ENCODE peak calls at places on chromosomes 13 and 19, in five cellular contexts. One of them, this sample, is unnamed.

GRCh38 chr19:49553451-49554271 is 25.9 kb downstream of the RCN3 start:
- DNase-seq in left ventricle myocardium inferior: no peak
- DNase-seq in thyroid gland: no peak
- DNase-seq in coronary artery: no peak
- DNase-seq in ovary: no peak
- DNase-seq in this sample: peak; percentile 73

GRCh38 chr13:110318920-110319319 is 11.8 kb downstream of the COL4A2 start:
- DNase-seq in left ventricle myocardium inferior: no peak
- DNase-seq in thyroid gland: peak; percentile 63
- DNase-seq in coronary artery: peak; percentile 43
- DNase-seq in ovary: no peak
- DNase-seq in this sample: no peak

GRCh38 chr13:72004975-72005374 is 138.0 kb upstream of the DACH1 start:
- DNase-seq in left ventricle myocardium inferior: no peak
- DNase-seq in thyroid gland: no peak
- DNase-seq in coronary artery: no peak
- DNase-seq in ovary: no peak
- DNase-seq in this sample: no peak

GRCh38 chr13:80921556-80921955 is 580.6 kb upstream of the SPRY2 start:
- DNase-seq in left ventricle myocardium inferior: no peak
- DNase-seq in thyroid gland: no peak
- DNase-seq in coronary artery: no peak
- DNase-seq in ovary: no peak
- DNase-seq in this sample: peak; percentile 13

GRCh38 chr13:111906306-111906705 is 160.6 kb upstream of the SOX1 start:
- DNase-seq in left ventricle myocardium inferior: no peak
- DNase-seq in thyroid gland: no peak
- DNase-seq in coronary artery: peak; percentile 2
- DNase-seq in ovary: no peak
- DNase-seq in this sample: no peak

GRCh38 chr19:4326837-4327251 is 11.8 kb downstream of the STAP2 start:
- DNase-seq in left ventricle myocardium inferior: no peak
- DNase-seq in thyroid gland: no peak
- DNase-seq in coronary artery: no peak
- DNase-seq in ovary: peak; percentile 67
- DNase-seq in this sample: no peak

GRCh38 chr13:53005631-53006030 is 23.0 kb upstream of the OLFM4 start:
- DNase-seq in left ventricle myocardium inferior: no peak
- DNase-seq in thyroid gland: no peak
- DNase-seq in coronary artery: no peak
- DNase-seq in ovary: no peak
- DNase-seq in this sample: no peak

GRCh38 chr19:48608798-48609263 is 2.3 kb downstream of the SPACA4 start:
- DNase-seq in left ventricle myocardium inferior: no peak
- DNase-seq in thyroid gland: no peak
- DNase-seq in coronary artery: no peak
- DNase-seq in ovary: no peak
- DNase-seq in this sample: peak; percentile 70

GRCh38 chr19:45424191-45425058 is 708 bp upstream of the ERCC1 start:
- DNase-seq in left ventricle myocardium inferior: peak; percentile 71
- DNase-seq in thyroid gland: peak; percentile 56
- DNase-seq in coronary artery: peak; percentile 92
- DNase-seq in ovary: peak; percentile 65
- DNase-seq in this sample: peak; percentile 99

GRCh38 chr19:11539495-11540365 is 1.1 kb downstream of the CNN1 start:
- DNase-seq in left ventricle myocardium inferior: peak; percentile 28
- DNase-seq in thyroid gland: no peak
- DNase-seq in coronary artery: no peak
- DNase-seq in ovary: peak; percentile 69
- DNase-seq in this sample: no peak

GRCh38 chr13:78241278-78241919 is 322.8 kb upstream of the EDNRB start:
- DNase-seq in left ventricle myocardium inferior: peak; percentile 13
- DNase-seq in thyroid gland: peak; percentile 8
- DNase-seq in coronary artery: no peak
- DNase-seq in ovary: no peak
- DNase-seq in this sample: peak; percentile 50

GRCh38 chr19:49231804-49232203 is 74.2 kb downstream of the TRPM4 start:
- DNase-seq in left ventricle myocardium inferior: no peak
- DNase-seq in thyroid gland: no peak
- DNase-seq in coronary artery: no peak
- DNase-seq in ovary: no peak
- DNase-seq in this sample: no peak

This sample was measured in HT1080.